ENCODE peak calls at places on chromosomes 2 and 18, in seven cellular contexts. V is heart left ventricle; C is GM23338; D is right cardiac atrium; O is CD8-positive, alpha-beta memory T cell; G is MM.1S; T is upper lobe of right lung. W is an unnamed sample.

GRCh38 chr2:224645722-224646121 is 60.6 kb upstream of the CUL3 start:
- DNase-seq in T (no peak), D (no peak), V (no peak), O (no peak), G (peak; percentile 17), C (peak; percentile 25), W (no peak)

GRCh38 chr2:233013027-233013461 is at the start of gene NGEF:
- DNase-seq in D (no peak), O (no peak), G (no peak), T (no peak), V (no peak), C (no peak), W (no peak)

GRCh38 chr2:108616731-108617161 is 82.5 kb downstream of the LIMS1 start:
- DNase-seq in V (no peak), D (no peak), O (no peak), C (no peak), T (no peak), G (no peak), W (no peak)

GRCh38 chr18:22241806-22242440 is 72.5 kb downstream of the GATA6 start:
- DNase-seq in T (no peak), C (no peak), D (no peak), O (no peak), V (no peak), G (no peak), W (no peak)

GRCh38 chr2:137809252-137809651 is 155.0 kb upstream of the HNMT start:
- DNase-seq in D (no peak), V (no peak), C (no peak), O (no peak), G (no peak), T (no peak), W (no peak)

GRCh38 chr2:177056540-177056939 is 156.1 kb upstream of the HNRNPA3 start:
- DNase-seq in D (no peak), C (peak; percentile 62), V (no peak), O (no peak), G (no peak), T (no peak), W (no peak)

GRCh38 chr2:231360401-231360800 is 35.1 kb upstream of the B3GNT7 start:
- DNase-seq in D (no peak), O (no peak), G (no peak), V (peak; percentile 55), C (peak; percentile 68), T (no peak), W (peak; percentile 51)

GRCh38 chr2:142190805-142191204 is 60.0 kb upstream of the LRP1B start:
- DNase-seq in C (peak; percentile 5), G (no peak), T (no peak), O (no peak), D (no peak), V (no peak), W (no peak)

GRCh38 chr2:158456309-158457066 is at the start of the genes CCDC148 and PKP4:
- DNase-seq in D (peak; percentile 96), G (peak; percentile 94), O (peak; percentile 91), C (peak; percentile 96), V (peak; percentile 94), T (peak; percentile 93), W (peak; percentile 97)

GRCh38 chr2:171706152-171706803 is 19.0 kb downstream of the DYNC1I2 start:
- DNase-seq in T (no peak), V (no peak), O (no peak), C (no peak), D (no peak), G (peak; percentile 23), W (no peak)

GRCh38 chr18:25817571-25818237 is 272.7 kb downstream of the SS18 start:
- DNase-seq in D (no peak), O (no peak), T (no peak), G (no peak), V (no peak), C (no peak), W (no peak)

GRCh38 chr18:74942319-74942910 is 266.5 kb downstream of the PTGR3 start:
- DNase-seq in O (no peak), D (no peak), G (no peak), V (no peak), T (no peak), C (no peak), W (no peak)

GRCh38 chr18:11963991-11964484 is 17.3 kb upstream of the IMPA2 start:
- DNase-seq in V (no peak), C (peak; percentile 33), T (no peak), G (no peak), O (no peak), D (no peak), W (no peak)

GRCh38 chr2:157596992-157597681 is 31.5 kb downstream of the ACVR1C start:
- DNase-seq in D (peak; percentile 69), O (peak; percentile 39), V (peak; percentile 32), T (peak; percentile 76), C (peak; percentile 90), G (no peak), W (peak; percentile 79)

GRCh38 chr2:63698825-63699548 is 110.2 kb downstream of the MDH1 start:
- DNase-seq in D (peak; percentile 62), G (peak; percentile 65), O (no peak), C (peak; percentile 84), T (no peak), V (peak; percentile 50), W (peak; percentile 71)

GRCh38 chr2:58732999-58733398 is 491.9 kb upstream of the FANCL start:
- DNase-seq in C (no peak), T (no peak), V (no peak), D (no peak), O (no peak), G (no peak), W (no peak)

GRCh38 chr2:98734823-98735260 is 3.9 kb upstream of the MGAT4A start:
- DNase-seq in T (no peak), C (no peak), D (no peak), G (no peak), O (no peak), V (no peak), W (no peak)

GRCh38 chr2:187575081-187576067 is 21.1 kb upstream of the TFPI start:
- DNase-seq in V (no peak), C (no peak), T (no peak), D (no peak), O (no peak), G (no peak), W (no peak)

GRCh38 chr2:184938221-184938985 is 340.1 kb downstream of the ZNF804A start:
- DNase-seq in T (no peak), D (no peak), V (no peak), O (no peak), G (no peak), C (peak; percentile 8), W (no peak)

GRCh38 chr2:149648282-149649030 is 60.9 kb upstream of the MMADHC start:
- DNase-seq in T (no peak), G (no peak), O (no peak), D (peak; percentile 51), V (peak; percentile 43), C (no peak), W (no peak)

GRCh38 chr18:55319517-55319905 is 268.5 kb downstream of the TCF4 start:
- DNase-seq in G (no peak), C (no peak), V (no peak), O (no peak), D (no peak), T (no peak), W (no peak)

GRCh38 chr2:15275341-15275740 is 285.8 kb downstream of the NBAS start:
- DNase-seq in C (no peak), D (no peak), T (no peak), V (no peak), O (no peak), G (no peak), W (no peak)
- H3K4me1 ChIP-seq in C (no peaks in the 10 kb centered on the region), D (no peaks in the 10 kb centered on the region), T (no peaks in the 10 kb centered on the region), V (no peaks in the 10 kb centered on the region), O (no peaks in the 10 kb centered on the region), G (no peaks in the 10 kb centered on the region), W (no peaks in the 10 kb centered on the region)

DNA sequence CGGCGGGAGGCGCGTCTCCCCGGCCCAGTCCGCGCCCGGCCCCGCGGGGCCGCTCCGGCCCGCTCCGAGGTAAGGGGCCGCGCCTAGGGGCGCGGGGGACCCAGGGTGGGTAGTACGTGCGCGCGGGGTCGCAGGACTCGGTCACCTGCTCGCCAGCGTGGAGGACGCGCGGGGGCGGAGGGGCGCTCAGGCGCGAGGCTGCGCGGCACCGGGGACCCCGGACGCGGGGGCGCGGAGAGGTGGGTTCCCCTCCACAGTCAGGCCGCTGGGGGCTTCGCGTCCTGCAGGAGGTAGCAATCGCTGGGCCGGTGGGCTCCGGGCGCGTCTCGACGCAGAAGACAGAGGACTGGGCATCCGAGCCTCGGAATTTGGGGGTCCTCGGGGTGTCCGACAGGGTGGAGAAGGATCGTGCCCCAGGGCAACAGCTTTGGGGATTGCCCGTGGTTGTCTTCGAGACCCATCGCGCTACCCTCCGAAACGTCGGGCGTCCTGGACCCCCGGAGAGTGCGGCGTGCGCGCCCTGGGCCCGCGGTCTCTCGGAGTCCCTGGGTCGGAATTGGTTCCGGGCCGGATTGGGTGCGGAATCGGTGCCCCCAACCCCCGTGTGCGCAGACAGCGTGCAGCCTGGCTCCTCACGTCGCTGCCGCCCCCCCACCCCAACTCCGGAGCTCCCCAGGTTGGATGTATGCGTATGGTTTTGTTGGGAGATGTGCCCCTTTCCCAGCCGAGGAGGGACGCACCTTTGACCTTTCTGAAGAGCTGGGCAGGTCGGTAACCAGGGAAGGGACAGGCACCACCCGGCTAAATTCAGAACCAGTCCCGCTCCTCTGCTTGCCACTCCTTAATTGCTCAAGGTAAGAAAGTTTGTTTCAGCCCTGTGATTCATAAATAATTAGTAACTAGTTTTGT is 661 bp downstream of the NPAS2 start:
- DNase-seq in G (no peak), C (peak; percentile 42), V (peak; percentile 27), O (no peak), T (peak; percentile 65), D (peak; percentile 62), W (peak; percentile 67)
- H3K27ac ChIP-seq in G (no peak overlapping the region), C (no peak overlapping the region), V (peak overlapping the region; percentile 66), O (no peak overlapping the region), T (no peak overlapping the region), D (peak overlapping the region; percentile 69), W (peak overlapping the region; percentile 66)

DNA sequence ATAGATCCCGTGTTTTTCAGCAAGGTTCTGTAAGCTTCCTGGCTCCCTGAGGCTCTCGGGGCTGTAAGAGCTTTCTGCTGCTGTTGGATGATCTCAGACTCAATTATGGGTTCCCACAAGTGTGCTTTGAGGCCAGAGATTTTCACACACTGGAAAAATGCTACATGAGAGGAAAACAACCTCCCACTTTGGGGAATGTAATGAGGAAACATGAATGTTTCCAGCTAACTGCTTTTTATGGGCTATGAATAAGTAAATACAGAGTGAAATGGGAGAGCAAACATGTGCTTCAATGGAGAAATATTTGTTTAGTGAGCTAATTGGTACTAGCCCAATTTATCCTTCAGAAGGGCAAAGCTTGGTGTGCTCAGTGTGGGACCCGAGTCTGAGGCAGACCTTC is 249.0 kb downstream of the RDH14 start:
- DNase-seq in O (no peak), G (no peak), C (no peak), V (no peak), D (no peak), T (no peak), W (no peak)
- H3K4me3 ChIP-seq in O (no peak overlapping the region), G (no peak overlapping the region), C (no peak overlapping the region), V (peak overlapping the region; percentile 32), D (no peak overlapping the region), T (peak overlapping the region; percentile 11), W (peak overlapping the region; percentile 4)

DNA sequence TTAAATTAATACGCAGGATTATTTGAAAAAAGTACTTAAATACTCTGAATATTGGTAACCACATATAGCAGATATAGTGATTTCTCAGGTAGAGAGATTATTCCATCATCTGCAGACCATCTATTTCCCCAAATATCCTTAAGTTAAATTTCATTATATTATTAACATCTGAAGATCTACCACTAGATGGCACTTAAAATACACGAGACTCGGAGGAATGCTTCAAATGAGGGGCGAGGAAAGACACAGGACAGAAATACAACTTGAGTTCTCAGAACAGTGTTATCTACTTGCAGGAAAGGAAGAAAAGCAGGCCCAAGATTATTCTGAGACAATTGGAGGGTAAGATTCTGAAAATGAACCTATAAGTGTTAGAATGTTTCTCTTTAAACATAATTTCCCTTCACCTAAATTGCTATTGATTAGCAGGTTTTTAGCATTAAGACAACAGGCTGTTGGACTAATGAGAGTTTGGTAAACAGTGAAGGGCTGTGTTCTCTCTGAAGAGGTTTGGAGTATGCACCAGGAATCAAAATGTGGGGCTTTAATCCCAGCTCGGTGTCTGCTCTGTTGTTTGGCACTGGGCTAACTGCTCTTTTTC is 76.9 kb upstream of the GCFC2 start:
- DNase-seq in C (peak; percentile 79), G (peak; percentile 58), O (no peak), D (no peak), V (no peak), T (no peak), W (no peak)
- H3K4me1 ChIP-seq in C (no peaks in the 10 kb centered on the region), G (no peaks in the 10 kb centered on the region), O (no peaks in the 10 kb centered on the region), D (no peaks in the 10 kb centered on the region), V (no peaks in the 10 kb centered on the region), T (no peaks in the 10 kb centered on the region), W (no peaks in the 10 kb centered on the region)

W was measured in kidney.